ENCODE peak calls at places on chromosomes 1 and 21, in six cellular contexts. One of them, this sample, is unnamed.

GRCh38 chr1:81635816-81636215 is 164.9 kb upstream of the ADGRL2 start:
- DNase-seq in A549: no peak
- DNase-seq in stomach: no peak
- DNase-seq in IMR-90: no peak
- DNase-seq in NB4: no peak
- DNase-seq in GM12891: no peak
- DNase-seq in this sample: no peak

GRCh38 chr1:29719253-29719652 is 482.9 kb downstream of the PTPRU start:
- DNase-seq in A549: no peak
- DNase-seq in stomach: no peak
- DNase-seq in IMR-90: peak; percentile 19
- DNase-seq in NB4: no peak
- DNase-seq in GM12891: no peak
- DNase-seq in this sample: no peak

GRCh38 chr1:117621316-117621715 is 15.5 kb downstream of the TENT5C start:
- DNase-seq in A549: no peak
- DNase-seq in stomach: no peak
- DNase-seq in IMR-90: no peak
- DNase-seq in NB4: no peak
- DNase-seq in GM12891: no peak
- DNase-seq in this sample: no peak

GRCh38 chr1:64514197-64514765 is 44.4 kb downstream of the CACHD1 start:
- DNase-seq in A549: no peak
- DNase-seq in stomach: no peak
- DNase-seq in IMR-90: peak; percentile 88
- DNase-seq in NB4: no peak
- DNase-seq in GM12891: no peak
- DNase-seq in this sample: no peak

GRCh38 chr1:206737729-206738222 is 32.8 kb upstream of the IL19 start:
- DNase-seq in A549: no peak
- DNase-seq in stomach: no peak
- DNase-seq in IMR-90: no peak
- DNase-seq in NB4: no peak
- DNase-seq in GM12891: no peak
- DNase-seq in this sample: no peak

GRCh38 chr1:2939041-2939552 is 82.2 kb upstream of the ACTRT2 start:
- DNase-seq in A549: no peak
- DNase-seq in stomach: no peak
- DNase-seq in IMR-90: no peak
- DNase-seq in NB4: no peak
- DNase-seq in GM12891: no peak
- DNase-seq in this sample: no peak

GRCh38 chr1:218365600-218365999 is 20.5 kb downstream of the TGFB2 start:
- DNase-seq in A549: no peak
- DNase-seq in stomach: no peak
- DNase-seq in IMR-90: no peak
- DNase-seq in NB4: no peak
- DNase-seq in GM12891: no peak
- DNase-seq in this sample: no peak

GRCh38 chr1:44212355-44213221 is 683 bp upstream of the DMAP1 start:
- DNase-seq in A549: no peak
- DNase-seq in stomach: no peak
- DNase-seq in IMR-90: no peak
- DNase-seq in NB4: peak; percentile 16
- DNase-seq in GM12891: no peak
- DNase-seq in this sample: no peak

GRCh38 chr21:41663805-41664788 is 102.8 kb downstream of the RIPK4 start:
- DNase-seq in A549: peak; percentile 65
- DNase-seq in stomach: no peak
- DNase-seq in IMR-90: peak; percentile 32
- DNase-seq in NB4: peak; percentile 57
- DNase-seq in GM12891: no peak
- DNase-seq in this sample: peak; percentile 47

GRCh38 chr1:100955322-100955721 is 59.4 kb downstream of the SLC30A7 start:
- DNase-seq in A549: no peak
- DNase-seq in stomach: no peak
- DNase-seq in IMR-90: peak; percentile 92
- DNase-seq in NB4: no peak
- DNase-seq in GM12891: no peak
- DNase-seq in this sample: peak; percentile 11

GRCh38 chr1:119626841-119627240 is 21.2 kb downstream of the ZNF697 start:
- DNase-seq in A549: no peak
- DNase-seq in stomach: no peak
- DNase-seq in IMR-90: peak; percentile 68
- DNase-seq in NB4: no peak
- DNase-seq in GM12891: no peak
- DNase-seq in this sample: no peak

GRCh38 chr1:233787599-233787998 is 116.9 kb upstream of the SLC35F3 start:
- DNase-seq in A549: no peak
- DNase-seq in stomach: no peak
- DNase-seq in IMR-90: no peak
- DNase-seq in NB4: no peak
- DNase-seq in GM12891: no peak
- DNase-seq in this sample: no peak

GRCh38 chr1:29356663-29357062 is 120.3 kb downstream of the PTPRU start:
- DNase-seq in A549: no peak
- DNase-seq in stomach: no peak
- DNase-seq in IMR-90: no peak
- DNase-seq in NB4: no peak
- DNase-seq in GM12891: no peak
- DNase-seq in this sample: no peak

GRCh38 chr1:109615879-109616278 is 3.5 kb downstream of the GNAT2 start:
- DNase-seq in A549: no peak
- DNase-seq in stomach: no peak
- DNase-seq in IMR-90: peak; percentile 46
- DNase-seq in NB4: peak; percentile 93
- DNase-seq in GM12891: no peak
- DNase-seq in this sample: no peak

GRCh38 chr1:230858918-230859819 is 9.2 kb downstream of the C1orf198 start:
- DNase-seq in A549: no peak
- DNase-seq in stomach: no peak
- DNase-seq in IMR-90: peak; percentile 84
- DNase-seq in NB4: no peak
- DNase-seq in GM12891: no peak
- DNase-seq in this sample: no peak

GRCh38 chr1:202005958-202006357 is 4.4 kb upstream of the ELF3 start:
- DNase-seq in A549: peak; percentile 61
- DNase-seq in stomach: no peak
- DNase-seq in IMR-90: no peak
- DNase-seq in NB4: no peak
- DNase-seq in GM12891: no peak
- DNase-seq in this sample: no peak

GRCh38 chr21:42227909-42228708 is 9.2 kb downstream of the ABCG1 start:
- DNase-seq in A549: peak; percentile 82
- DNase-seq in stomach: peak; percentile 86
- DNase-seq in IMR-90: peak; percentile 91
- DNase-seq in NB4: peak; percentile 88
- DNase-seq in GM12891: peak; percentile 82
- DNase-seq in this sample: peak; percentile 98

GRCh38 chr1:43965316-43965715 is 4.5 kb upstream of the DPH2 start:
- DNase-seq in A549: no peak
- DNase-seq in stomach: no peak
- DNase-seq in IMR-90: no peak
- DNase-seq in NB4: no peak
- DNase-seq in GM12891: no peak
- DNase-seq in this sample: no peak

DNA sequence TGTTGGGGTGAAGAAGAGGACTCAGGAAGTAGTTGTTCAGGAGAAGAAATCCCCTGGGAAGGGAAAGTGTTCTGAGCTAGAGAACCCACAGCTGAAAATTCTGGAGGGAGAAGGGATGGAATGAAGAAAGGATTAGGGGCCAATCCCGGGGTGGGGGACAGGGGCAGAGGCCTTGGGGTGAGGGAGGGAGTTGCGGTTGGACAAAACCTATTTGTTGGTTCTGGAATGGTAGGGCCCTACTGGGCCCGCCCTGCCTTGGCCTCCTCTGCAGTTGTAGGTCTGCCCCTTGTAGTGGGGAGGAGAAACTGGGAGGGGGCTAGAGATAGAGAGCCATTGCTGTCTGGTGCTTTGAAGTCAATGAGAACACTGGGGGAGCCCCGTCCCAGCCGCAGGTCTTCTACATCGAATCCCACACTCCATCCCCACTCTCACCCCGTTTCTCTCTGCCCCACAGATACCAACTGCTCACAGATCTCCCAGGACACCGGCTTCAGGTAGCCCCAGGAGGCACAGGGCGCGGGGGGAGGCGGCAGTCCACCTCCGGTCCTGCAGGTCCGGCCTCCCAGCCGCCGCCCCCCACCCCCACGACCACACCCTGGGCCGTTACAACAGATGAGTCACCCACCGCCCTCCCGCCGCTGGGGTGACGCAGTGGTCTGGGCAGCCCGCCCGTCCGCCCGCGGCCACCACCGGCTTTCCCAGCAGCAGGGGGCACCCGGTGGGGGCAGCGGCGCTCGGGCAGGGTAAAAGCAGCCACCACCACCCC is 1.1 kb downstream of the TAGLN2 start:
- DNase-seq in A549: peak; percentile 92
- DNase-seq in stomach: peak; percentile 85
- DNase-seq in IMR-90: peak; percentile 89
- DNase-seq in NB4: peak; percentile 89
- DNase-seq in GM12891: peak; percentile 68
- DNase-seq in this sample: peak; percentile 95
- TF ChIP-seq POLR2A in A549: no peak
- TF ChIP-seq POLR2A in stomach: no peak
- TF ChIP-seq POLR2A in IMR-90: peak; percentile 5
- TF ChIP-seq POLR2A in NB4: no peak
- TF ChIP-seq POLR2A in GM12891: no peak
- TF ChIP-seq POLR2A in this sample: peak; percentile 64

GRCh38 chr1:222589462-222590302 is at the start of gene TAF1A:
- DNase-seq in A549: peak; percentile 90
- DNase-seq in stomach: peak; percentile 87
- DNase-seq in IMR-90: peak; percentile 74
- DNase-seq in NB4: peak; percentile 88
- DNase-seq in GM12891: peak; percentile 48
- DNase-seq in this sample: peak; percentile 55
- TF ChIP-seq POLR2A in A549: peak; percentile 51
- TF ChIP-seq POLR2A in stomach: no peak
- TF ChIP-seq POLR2A in IMR-90: no peak
- TF ChIP-seq POLR2A in NB4: peak; percentile 37
- TF ChIP-seq POLR2A in GM12891: peak; percentile 64
- TF ChIP-seq POLR2A in this sample: peak; percentile 72

DNA sequence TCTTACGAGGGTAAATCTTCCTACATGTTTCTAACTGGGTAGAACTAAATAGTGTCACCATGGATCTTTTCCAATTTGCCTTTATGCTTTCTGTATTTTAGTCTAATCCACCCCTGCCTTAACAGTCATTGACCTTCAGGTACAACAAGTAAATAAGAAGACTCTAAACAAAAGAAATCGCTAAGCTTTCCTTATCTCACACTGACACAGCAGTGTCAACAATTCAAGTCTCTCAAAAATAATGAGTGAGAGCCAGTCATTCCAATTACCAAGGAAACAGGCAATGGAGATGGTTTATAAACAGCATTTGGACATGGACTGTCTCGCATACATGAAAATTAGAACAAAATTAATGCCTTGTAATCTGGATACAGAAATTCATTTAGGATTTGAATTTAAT is 365.8 kb downstream of the VAV3 start:
- DNase-seq in A549: no peak
- DNase-seq in stomach: no peak
- DNase-seq in IMR-90: no peak
- DNase-seq in NB4: no peak
- DNase-seq in GM12891: no peak
- DNase-seq in this sample: no peak
- TF ChIP-seq POLR2A in A549: no peak
- TF ChIP-seq POLR2A in stomach: no peak
- TF ChIP-seq POLR2A in IMR-90: no peak
- TF ChIP-seq POLR2A in NB4: no peak
- TF ChIP-seq POLR2A in GM12891: no peak
- TF ChIP-seq POLR2A in this sample: no peak

DNA sequence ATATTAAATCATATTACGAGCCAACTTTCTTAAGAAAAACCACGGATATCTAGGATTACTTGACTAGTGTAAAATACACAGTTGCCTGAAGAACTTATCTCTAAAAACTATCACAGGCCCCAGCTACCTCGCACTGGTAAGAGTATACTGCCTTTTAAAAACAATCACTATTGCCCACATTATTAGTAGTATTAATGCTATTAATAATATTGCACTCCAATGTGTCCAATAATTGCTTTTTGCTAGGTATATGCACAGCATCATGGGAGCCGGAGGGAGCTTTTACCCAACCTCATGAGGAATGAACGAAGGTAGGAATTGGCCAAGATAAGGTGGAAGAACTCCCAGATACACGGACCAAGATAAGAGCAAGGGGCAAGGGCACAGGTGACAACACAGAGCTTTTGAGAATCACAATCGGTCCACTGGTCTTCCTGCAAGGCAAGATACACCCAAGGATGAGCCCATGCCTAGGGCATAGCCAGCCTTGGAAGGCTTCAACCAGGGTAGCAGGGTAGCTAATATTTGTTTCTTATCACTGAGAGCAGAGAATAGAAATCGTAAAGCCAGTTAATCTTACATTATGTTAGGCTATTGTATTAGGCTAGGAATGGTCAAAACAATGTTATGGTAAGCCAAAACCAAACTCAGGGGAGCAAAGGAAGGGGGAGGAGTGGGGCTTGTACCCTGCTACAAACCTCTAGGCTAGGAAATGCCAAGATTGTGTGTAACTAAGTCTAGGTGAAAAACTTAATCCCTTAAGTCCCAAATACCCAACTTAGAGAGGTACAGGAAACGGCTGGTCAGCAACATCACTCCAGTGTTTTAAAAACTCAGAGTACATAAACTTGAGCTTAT is 9.4 kb downstream of the GLUL start:
- DNase-seq in A549: no peak
- DNase-seq in stomach: no peak
- DNase-seq in IMR-90: no peak
- DNase-seq in NB4: no peak
- DNase-seq in GM12891: no peak
- DNase-seq in this sample: no peak
- TF ChIP-seq POLR2A in A549: no peak
- TF ChIP-seq POLR2A in stomach: no peak
- TF ChIP-seq POLR2A in IMR-90: no peak
- TF ChIP-seq POLR2A in NB4: no peak
- TF ChIP-seq POLR2A in GM12891: no peak
- TF ChIP-seq POLR2A in this sample: no peak

GRCh38 chr1:234871039-234871709 is 257.5 kb downstream of the TOMM20 start:
- DNase-seq in A549: no peak
- DNase-seq in stomach: no peak
- DNase-seq in IMR-90: no peak
- DNase-seq in NB4: no peak
- DNase-seq in GM12891: no peak
- DNase-seq in this sample: no peak

GRCh38 chr1:234868296-234869147 is 258.5 kb upstream of the IRF2BP2 start:
- DNase-seq in A549: no peak
- DNase-seq in stomach: no peak
- DNase-seq in IMR-90: no peak
- DNase-seq in NB4: no peak
- DNase-seq in GM12891: no peak
- DNase-seq in this sample: no peak

GRCh38 chr1:234870020-234870378 is 258.6 kb downstream of the TOMM20 start:
- DNase-seq in A549: no peak
- DNase-seq in stomach: no peak
- DNase-seq in IMR-90: no peak
- DNase-seq in NB4: no peak
- DNase-seq in GM12891: no peak
- DNase-seq in this sample: no peak

GRCh38 chr1:234870582-234870981 is 258.1 kb downstream of the TOMM20 start:
- DNase-seq in A549: no peak
- DNase-seq in stomach: no peak
- DNase-seq in IMR-90: no peak
- DNase-seq in NB4: peak; percentile 45
- DNase-seq in GM12891: no peak
- DNase-seq in this sample: no peak

GRCh38 chr1:234869182-234870019 is 259.2 kb downstream of the TOMM20 start:
- DNase-seq in A549: no peak
- DNase-seq in stomach: no peak
- DNase-seq in IMR-90: no peak
- DNase-seq in NB4: peak; percentile 41
- DNase-seq in GM12891: no peak
- DNase-seq in this sample: no peak
- TF ChIP-seq POLR2A in A549: no peak
- TF ChIP-seq POLR2A in stomach: no peak
- TF ChIP-seq POLR2A in IMR-90: no peak
- TF ChIP-seq POLR2A in NB4: no peak
- TF ChIP-seq POLR2A in GM12891: no peak
- TF ChIP-seq POLR2A in this sample: no peak